ENCODE peak calls at places on chromosome 2, in five cellular contexts. W, K, B, J and H are unnamed samples.

GRCh38 chr2:28997237-28997846 is 16.2 kb downstream of the TOGARAM2 start:
- DNase-seq in K (no peak), W (no peak), B (no peak), J (no peak), H (no peak)

GRCh38 chr2:58137856-58138255 is 91.2 kb downstream of the VRK2 start:
- DNase-seq in B (no peak), J (no peak), W (no peak), K (peak; percentile 45), H (no peak)

GRCh38 chr2:145800201-145801091 is 1280.5 kb upstream of the ZEB2 start:
- DNase-seq in W (peak; percentile 10), J (no peak), B (no peak), K (no peak), H (no peak)

GRCh38 chr2:74577448-74577847 is 22.9 kb downstream of the DOK1 start:
- DNase-seq in B (no peak), J (no peak), W (no peak), K (peak; percentile 65), H (no peak)

GRCh38 chr2:32884346-32884745 is 62.4 kb upstream of the LTBP1 start:
- DNase-seq in K (no peak), J (no peak), W (no peak), B (no peak), H (no peak)

GRCh38 chr2:10493636-10494281 is 45.6 kb upstream of the ODC1 start:
- DNase-seq in K (peak; percentile 17), J (peak; percentile 88), B (peak; percentile 74), W (peak; percentile 4), H (no peak)

GRCh38 chr2:23656597-23656973 is 270.3 kb downstream of the ATAD2B start:
- DNase-seq in W (no peak), J (no peak), K (no peak), B (no peak), H (peak; percentile 61)

GRCh38 chr2:120576509-120577474 is 158.9 kb upstream of the GLI2 start:
- DNase-seq in K (peak; percentile 49), W (no peak), B (no peak), J (no peak), H (no peak)

GRCh38 chr2:10220516-10221391 is 82.0 kb upstream of the HPCAL1 start:
- DNase-seq in W (peak; percentile 78), K (no peak), B (no peak), J (no peak), H (no peak)

GRCh38 chr2:120735750-120736170 is at the start of gene GLI2:
- DNase-seq in K (peak; percentile 73), B (no peak), W (peak; percentile 91), J (no peak), H (peak; percentile 41)

GRCh38 chr2:81467096-81467495 is 1162.5 kb upstream of the LRRTM1 start:
- DNase-seq in K (no peak), J (no peak), W (no peak), B (no peak), H (peak; percentile 33)

GRCh38 chr2:217429981-217430500 is 570.2 kb upstream of the TNP1 start:
- DNase-seq in K (no peak), J (no peak), B (no peak), W (peak; percentile 74), H (no peak)

GRCh38 chr2:63614448-63614968 is 25.7 kb downstream of the MDH1 start:
- DNase-seq in B (no peak), J (no peak), K (no peak), W (no peak), H (no peak)

GRCh38 chr2:101003278-101003775 is 1.2 kb downstream of the RPL31 start:
- DNase-seq in K (no peak), B (peak; percentile 11), J (no peak), W (no peak), H (no peak)

GRCh38 chr2:227035678-227036077 is 128.3 kb downstream of the COL4A4 start:
- DNase-seq in W (no peak), J (no peak), B (no peak), K (no peak), H (no peak)

GRCh38 chr2:231941673-231942072 is 15.5 kb upstream of the NPPC start:
- DNase-seq in J (no peak), W (no peak), B (no peak), K (no peak), H (no peak)

GRCh38 chr2:96118698-96119388 is 2.5 kb upstream of the ADRA2B start:
- DNase-seq in K (peak; percentile 25), W (no peak), J (no peak), B (no peak), H (no peak)

GRCh38 chr2:18436408-18437077 is 123.9 kb downstream of the RDH14 start:
- DNase-seq in J (no peak), B (no peak), W (no peak), K (no peak), H (no peak)

GRCh38 chr2:85255456-85255812 is 72.4 kb downstream of the TGOLN2 start:
- DNase-seq in B (peak; percentile 4), J (no peak), W (no peak), K (no peak), H (no peak)

GRCh38 chr2:66301073-66301766 is 133.7 kb upstream of the MEIS1 start:
- DNase-seq in W (peak; percentile 60), J (no peak), K (peak; percentile 67), B (no peak), H (no peak)

GRCh38 chr2:231684314-231685223 is 23.8 kb upstream of the PTMA start:
- DNase-seq in K (peak; percentile 65), B (peak; percentile 55), W (no peak), J (no peak), H (peak; percentile 88)

GRCh38 chr2:20326163-20326780 is 24.4 kb downstream of the PUM2 start:
- DNase-seq in J (no peak), K (no peak), W (peak; percentile 70), B (peak; percentile 62), H (peak; percentile 41)

GRCh38 chr2:106886916-106887758 is 1.2 kb upstream of the ST6GAL2 start:
- DNase-seq in J (no peak), W (peak; percentile 2), B (no peak), K (no peak), H (peak; percentile 18)

GRCh38 chr2:67234443-67234842 is 162.7 kb upstream of the ETAA1 start:
- DNase-seq in B (no peak), W (peak; percentile 79), K (no peak), J (no peak), H (no peak)

GRCh38 chr2:223976635-223977226 is 19.5 kb downstream of the MRPL44 start:
- DNase-seq in K (no peak), B (no peak), W (no peak), J (no peak), H (no peak)

GRCh38 chr2:76448956-76449355 is 738.2 kb upstream of the GCFC2 start:
- DNase-seq in J (no peak), W (no peak), B (no peak), K (no peak), H (no peak)

GRCh38 chr2:148978736-148979135 is 59.8 kb upstream of the LYPD6B start:
- DNase-seq in J (no peak), W (peak; percentile 55), K (no peak), B (no peak), H (no peak)

GRCh38 chr2:241040811-241041334 is 42.5 kb downstream of the SNED1 start:
- DNase-seq in W (no peak), B (peak; percentile 85), K (no peak), J (no peak), H (no peak)

GRCh38 chr2:238894950-238895298 is 47.0 kb downstream of the TWIST2 start:
- DNase-seq in J (no peak), K (no peak), B (no peak), W (no peak), H (no peak)
- H3K27ac ChIP-seq in J (no peak overlapping the region), K (no peak overlapping the region), B (no peak overlapping the region), W (peak overlapping the region; percentile 74), H (no peak overlapping the region)

DNA sequence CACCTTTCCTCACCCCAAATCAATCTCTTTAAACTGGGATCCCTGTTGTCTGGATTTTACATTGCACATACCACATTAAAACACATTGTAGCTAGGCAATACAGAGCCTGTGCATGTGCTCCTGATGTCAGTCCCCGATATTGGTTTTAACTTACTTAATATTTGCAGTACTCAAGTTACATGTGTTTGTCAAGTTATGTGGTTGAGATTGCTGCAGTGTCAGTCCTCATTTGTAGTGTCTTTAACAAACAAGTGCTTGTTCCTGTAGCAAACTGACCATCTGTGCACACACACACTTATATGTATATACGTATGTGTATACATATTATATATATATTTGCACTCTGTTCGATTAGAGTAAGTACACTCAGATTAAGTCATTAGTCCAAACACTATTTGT is 10.4 kb upstream of the UBE2E3 start:
- DNase-seq in K (no peak), J (no peak), W (no peak), B (no peak), H (no peak)
- H3K4me3 ChIP-seq in K (no peak overlapping the region), J (no peak overlapping the region), W (no peak overlapping the region), B (no peak overlapping the region), H (no peak overlapping the region)

GRCh38 chr2:172772637-172773036 is 37.0 kb downstream of the RAPGEF4 start:
- DNase-seq in W (peak; percentile 68), B (no peak), J (peak; percentile 15), K (no peak), H (no peak)
- TF ChIP-seq CTCF in W (no peak), B (no peak), J (no peak), K (no peak), H (no peak)

DNA sequence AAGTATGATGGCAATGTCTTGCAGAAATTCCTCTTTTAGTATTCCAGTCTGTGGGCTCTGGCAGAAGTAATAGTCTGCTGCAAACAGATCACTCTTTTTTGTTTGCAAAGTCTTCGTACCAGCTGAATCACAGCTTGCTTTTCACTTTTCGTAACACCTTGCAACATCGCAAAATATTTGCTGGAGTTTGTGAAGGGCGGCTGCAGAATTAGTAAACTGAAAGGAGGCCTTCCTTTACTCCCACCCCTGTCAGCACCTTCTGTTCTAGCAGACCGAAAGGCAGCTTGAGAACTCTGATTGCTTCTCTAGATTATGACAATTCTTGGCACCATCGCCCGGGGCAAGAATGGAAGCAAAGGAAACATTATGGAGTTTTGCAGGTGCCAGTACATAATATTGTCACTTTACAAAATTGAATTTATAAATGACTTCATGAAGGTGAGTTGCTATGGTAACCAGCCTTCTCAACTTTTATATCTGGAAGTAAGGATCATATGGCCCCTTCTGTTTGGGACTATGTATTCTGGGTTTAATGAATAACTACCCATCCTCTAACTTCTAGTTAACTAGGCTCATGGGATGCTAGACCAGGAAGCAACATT is 168.9 kb downstream of the TMEM247 start:
- DNase-seq in K (no peak), W (peak; percentile 54), B (no peak), J (no peak), H (no peak)
- H3K27ac ChIP-seq in K (no peak overlapping the region), W (no peak overlapping the region), B (no peak overlapping the region), J (no peak overlapping the region), H (no peak overlapping the region)

GRCh38 chr2:42567806-42568429 is 514 bp upstream of the MTA3 start:
- DNase-seq in K (no peak), B (peak; percentile 92), J (no peak), W (peak; percentile 32), H (peak; percentile 44)
- H3K4me3 ChIP-seq in K (peak overlapping the region; percentile 89), B (peak overlapping the region; percentile 96), J (peak overlapping the region; percentile 47), W (no peak overlapping the region), H (peak overlapping the region; percentile 75)